ENCODE peak calls at places on chromosomes 13 and 19, in four cellular contexts. S is stimulated activated CD8-positive, alpha-beta memory T cell treated with anti-CD3 and anti-CD28 coated beads, Interleukin-4, amount 100 ng/mL, for 4 hours; T is glutamatergic neuron; B is RWPE1. N is an unnamed sample.

GRCh38 chr19:8321760-8322637 is 703 bp downstream of the RPS28 start:
- DNase-seq in S (no peak), T (no peak), B (no peak), N (peak)

GRCh38 chr19:17560205-17560595 is 4.8 kb downstream of the COLGALT1 start:
- DNase-seq in S (no peak), T (no peak), B (peak), N (no peak)

GRCh38 chr19:49408816-49409440 is 14.3 kb downstream of the PTH2 start:
- DNase-seq in S (no peak), T (no peak), B (no peak), N (no peak)

GRCh38 chr19:16660763-16661479 is at the start of gene TMEM38A:
- DNase-seq in S (peak), T (peak), B (peak), N (peak)

GRCh38 chr19:30367001-30367400 is 5.2 kb upstream of the ZNF536 start:
- DNase-seq in S (no peak), T (no peak), B (no peak), N (no peak)

GRCh38 chr19:55437410-55437809 is 5.7 kb downstream of the SHISA7 start:
- DNase-seq in S (no peak), T (peak), B (peak), N (peak)

GRCh38 chr19:46951236-46951986 is 68.2 kb upstream of the NPAS1 start:
- DNase-seq in S (no peak), T (peak), B (peak), N (no peak)

GRCh38 chr19:4172861-4173473 is 9.4 kb downstream of the SIRT6 start:
- DNase-seq in S (peak), T (peak), B (peak), N (peak)

GRCh38 chr19:2474232-2475017 is 1.5 kb upstream of the GADD45B start:
- DNase-seq in S (peak), T (peak), B (peak), N (peak)

GRCh38 chr13:105518086-105518485 is 1017.4 kb downstream of the EFNB2 start:
- DNase-seq in S (no peak), T (no peak), B (no peak), N (peak)

GRCh38 chr13:94550030-94550738 is 45.8 kb downstream of the TGDS start:
- DNase-seq in S (no peak), T (no peak), B (peak), N (no peak)

GRCh38 chr19:14375055-14375581 is 6.1 kb upstream of the ADGRE5 start:
- DNase-seq in S (peak), T (no peak), B (no peak), N (no peak)

GRCh38 chr13:44155422-44156293 is 218.0 kb upstream of the SERP2 start:
- DNase-seq in S (no peak), T (no peak), B (no peak), N (peak)

GRCh38 chr19:33638167-33639033 is 16.6 kb downstream of the CHST8 start:
- DNase-seq in S (no peak), T (no peak), B (no peak), N (peak)

GRCh38 chr19:49440439-49441209 is 703 bp downstream of the SLC17A7 start:
- DNase-seq in S (no peak), T (peak), B (no peak), N (no peak)

GRCh38 chr13:105990256-105990958 is 545.1 kb downstream of the EFNB2 start:
- DNase-seq in S (no peak), T (no peak), B (peak), N (no peak)

GRCh38 chr13:100811906-100812305 is 137.3 kb upstream of the TMTC4 start:
- DNase-seq in S (no peak), T (no peak), B (no peak), N (no peak)

GRCh38 chr19:55247621-55248099 is 11.2 kb downstream of the PPP6R1 start:
- DNase-seq in S (no peak), T (no peak), B (peak), N (peak)

GRCh38 chr13:23488442-23488841 is 54.9 kb upstream of the SACS start:
- DNase-seq in S (no peak), T (no peak), B (no peak), N (peak)

GRCh38 chr19:45791744-45792481 is 732 bp downstream of the DMWD start:
- DNase-seq in S (no peak), T (no peak), B (no peak), N (no peak)

GRCh38 chr19:13160557-13160956 is 10.3 kb downstream of the IER2 start:
- DNase-seq in S (no peak), T (no peak), B (no peak), N (no peak)

GRCh38 chr13:35164324-35164932 is 222.4 kb downstream of the NBEA start:
- DNase-seq in S (no peak), T (no peak), B (peak), N (peak)